ENCODE peak calls at places on chromosomes 3 and 15, in five cellular contexts. A, C, E, J and Q are unnamed samples.

GRCh38 chr15:38707802-38708671 is 143.4 kb upstream of the RASGRP1 start:
- DNase-seq in C (no peak), A (peak), E (peak), J (peak), Q (no peak)

GRCh38 chr3:43872901-43873300 is 182.2 kb downstream of the ABHD5 start:
- DNase-seq in C (no peak), E (peak), A (no peak), J (peak), Q (no peak)

GRCh38 chr3:123335007-123335670 is 113.8 kb downstream of the ADCY5 start:
- DNase-seq in A (no peak), E (no peak), J (no peak), C (peak), Q (no peak)

GRCh38 chr3:128619146-128619890 is 31.3 kb downstream of the RPN1 start:
- DNase-seq in J (peak), E (no peak), A (no peak), C (no peak), Q (peak)

GRCh38 chr3:180631317-180631716 is 29.4 kb downstream of the TTC14 start:
- DNase-seq in A (no peak), C (no peak), J (no peak), E (peak), Q (no peak)

GRCh38 chr3:69178838-69179739 is 56.7 kb upstream of the LMOD3 start:
- DNase-seq in J (no peak), E (no peak), A (no peak), C (no peak), Q (no peak)

GRCh38 chr3:157499342-157499963 is 3.8 kb downstream of the VEPH1 start:
- DNase-seq in A (peak), E (no peak), J (no peak), C (peak), Q (peak)

GRCh38 chr3:197327701-197328100 is 29.3 kb upstream of the DLG1 start:
- DNase-seq in C (no peak), A (no peak), E (no peak), J (peak), Q (no peak)

GRCh38 chr15:52783191-52783829 is 6.8 kb downstream of the ONECUT1 start:
- DNase-seq in J (no peak), E (no peak), C (no peak), A (no peak), Q (no peak)

GRCh38 chr3:112856537-112856936 is 9.9 kb upstream of the CD200R1L start:
- DNase-seq in A (no peak), E (peak), J (no peak), C (no peak), Q (no peak)

GRCh38 chr3:128763967-128764366 is 38.0 kb downstream of the RAB7A start:
- DNase-seq in E (no peak), A (no peak), J (no peak), C (no peak), Q (no peak)

DNA sequence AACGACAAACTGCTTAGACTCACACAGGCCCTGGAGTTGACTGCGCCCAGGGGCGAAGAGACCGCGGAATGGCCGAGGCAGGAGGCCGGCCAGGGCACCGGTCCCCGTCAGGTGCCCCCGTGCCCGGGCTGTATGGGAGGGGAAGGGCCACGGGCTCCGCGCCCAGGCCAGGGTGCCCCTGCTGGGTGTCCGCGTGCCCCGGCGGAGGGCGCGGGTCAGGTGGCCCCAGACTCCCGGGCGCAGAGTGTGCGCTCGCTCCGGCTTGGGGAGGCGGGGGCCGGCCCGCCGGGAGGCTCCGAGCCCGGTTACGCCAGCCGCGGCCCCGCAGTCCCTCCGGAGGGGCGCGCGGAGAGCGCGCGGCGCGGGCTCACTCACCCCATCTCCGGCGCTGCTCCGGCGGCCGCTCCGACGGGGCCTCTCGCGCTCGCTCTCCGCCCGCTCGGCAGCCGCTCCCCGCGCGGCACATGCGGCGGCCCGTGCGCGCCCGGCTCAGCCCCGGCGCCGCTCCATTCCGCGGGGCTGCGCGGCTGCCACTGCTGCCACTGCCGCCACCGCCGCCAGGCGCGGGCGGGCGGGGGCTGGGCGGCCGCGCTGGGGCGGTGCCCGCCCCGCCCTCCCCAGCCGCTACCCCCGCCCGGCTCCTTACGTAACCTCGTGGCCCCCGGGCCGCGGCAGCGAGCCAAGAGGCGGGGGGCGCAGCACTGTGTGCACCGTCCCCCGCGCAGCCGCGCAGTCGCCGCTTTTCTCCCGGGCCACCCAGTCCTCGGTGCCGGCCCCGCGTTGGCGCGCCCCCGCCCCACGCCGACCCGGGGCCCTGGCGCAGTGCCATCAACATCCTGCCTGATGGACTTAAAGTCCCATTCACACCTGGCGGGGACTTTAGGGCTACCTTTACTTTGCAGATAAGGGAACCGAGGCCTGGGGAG is at the start of gene HOMER2:
- DNase-seq in C (no peak), E (peak), A (no peak), J (no peak), Q (no peak)
- H3K4me3 ChIP-seq in C (peak), E (peak), A (peak), J (peak), Q (peak)

GRCh38 chr3:185250653-185251052 is 3.2 kb downstream of the EHHADH start:
- DNase-seq in C (no peak), J (no peak), E (no peak), A (no peak), Q (no peak)

GRCh38 chr3:185253645-185254410 is at the start of gene EHHADH:
- DNase-seq in A (peak), E (peak), J (peak), C (peak), Q (peak)

GRCh38 chr3:185254799-185255198 is 950 bp upstream of the EHHADH start:
- DNase-seq in A (no peak), C (no peak), E (no peak), J (no peak), Q (no peak)

DNA sequence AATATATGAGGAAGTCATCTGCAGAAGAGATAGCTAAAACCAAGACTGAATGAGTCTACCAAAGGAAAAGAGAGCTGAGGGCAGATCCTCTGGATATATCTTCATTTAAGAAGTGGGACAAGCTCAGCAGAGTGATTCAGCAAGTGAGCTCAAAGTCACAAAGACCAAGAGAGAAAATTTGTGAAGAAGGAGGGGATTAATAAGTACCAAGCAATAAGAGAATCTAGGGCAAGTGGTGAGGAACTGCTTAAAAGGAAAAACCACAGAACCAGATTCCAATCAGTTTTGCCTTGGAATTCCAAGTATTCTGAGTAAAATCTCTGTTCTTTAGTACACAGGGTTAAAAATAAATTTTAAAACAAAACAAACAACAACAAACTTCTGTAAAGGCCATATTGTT is 3.6 kb downstream of the EHHADH start:
- DNase-seq in A (no peak), E (no peak), J (no peak), C (no peak), Q (peak)
- H3K4me3 ChIP-seq in A (no peak), E (no peak), J (no peak), C (no peak), Q (no peak)

GRCh38 chr3:130916507-130917167 is 22.8 kb downstream of the ATP2C1 start:
- DNase-seq in J (no peak), E (no peak), A (no peak), C (no peak), Q (no peak)
- H3K4me3 ChIP-seq in J (no peak), E (no peak), A (no peak), C (no peak), Q (no peak)

DNA sequence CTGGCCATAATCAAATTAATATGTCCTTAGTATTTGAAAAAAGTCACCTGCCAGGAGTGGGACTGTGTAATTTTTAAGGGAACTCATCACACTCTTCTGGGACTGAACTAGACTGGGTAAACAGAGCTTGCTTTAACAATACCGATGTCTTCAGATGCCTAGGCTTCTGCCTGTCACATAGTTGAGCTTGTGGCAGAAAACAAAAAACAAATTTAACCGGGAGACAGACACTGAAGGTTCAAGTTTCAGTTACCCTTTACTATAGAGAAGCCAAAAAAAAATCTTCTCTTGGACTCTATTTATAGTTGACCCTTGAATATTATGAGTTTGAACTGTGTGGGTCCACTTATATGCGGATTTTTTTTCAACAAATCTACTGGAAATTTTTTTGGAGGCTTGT is 10.8 kb downstream of the PPP1R2 start:
- DNase-seq in C (no peak), J (no peak), A (no peak), E (no peak), Q (no peak)
- H3K4me3 ChIP-seq in C (no peak), J (no peak), A (no peak), E (no peak), Q (no peak)

GRCh38 chr3:79246875-79247274 is 520.9 kb downstream of the ROBO1 start:
- DNase-seq in A (no peak), E (no peak), C (no peak), J (no peak), Q (no peak)

GRCh38 chr3:79247367-79248103 is 520.3 kb downstream of the ROBO1 start:
- DNase-seq in E (peak), J (peak), C (no peak), A (no peak), Q (no peak)

GRCh38 chr3:79253704-79254103 is 514.1 kb downstream of the ROBO1 start:
- DNase-seq in C (no peak), E (no peak), A (no peak), J (peak), Q (no peak)

GRCh38 chr3:79249701-79250100 is 518.1 kb downstream of the ROBO1 start:
- DNase-seq in C (no peak), E (no peak), A (no peak), J (peak), Q (no peak)

GRCh38 chr3:79250746-79251145 is 517.1 kb downstream of the ROBO1 start:
- DNase-seq in A (no peak), E (no peak), C (no peak), J (no peak), Q (no peak)
- H3K4me3 ChIP-seq in A (no peak), E (no peak), C (no peak), J (no peak), Q (no peak)

GRCh38 chr3:132657869-132658747 is 1.5 kb downstream of the ACAD11 start:
- DNase-seq in A (no peak), C (no peak), E (no peak), J (no peak), Q (no peak)
- H3K4me3 ChIP-seq in A (no peak), C (no peak), E (peak), J (peak), Q (no peak)

DNA sequence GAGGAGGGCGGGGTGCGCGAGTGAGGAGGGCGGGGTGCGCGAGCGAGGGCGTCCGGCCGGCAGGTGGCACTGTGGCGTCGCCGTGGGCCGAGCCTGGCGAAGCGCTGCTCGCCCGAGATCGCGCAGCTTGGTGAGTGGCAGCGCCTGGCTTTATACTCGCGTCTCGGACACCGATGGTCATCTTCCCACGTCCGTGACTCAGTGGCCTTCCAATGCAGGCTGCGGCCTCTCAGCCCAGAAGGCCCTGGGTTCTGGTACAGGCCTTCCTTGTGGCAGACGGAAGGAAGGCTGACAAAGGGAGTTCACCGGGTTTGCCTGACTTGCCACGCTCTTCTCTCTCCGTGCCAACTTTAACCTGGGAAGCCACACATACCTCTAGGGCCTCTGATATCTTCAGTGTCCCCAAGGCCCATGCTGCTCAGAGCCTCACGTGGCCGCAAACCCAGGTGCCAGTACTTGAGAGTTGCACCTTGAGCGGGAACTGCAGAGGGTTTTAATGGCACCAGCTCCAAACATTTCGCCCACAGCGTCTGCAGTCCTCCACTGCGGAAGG is 195.3 kb upstream of the LYSMD4 start:
- DNase-seq in E (peak), A (no peak), C (peak), J (peak), Q (no peak)
- H3K4me3 ChIP-seq in E (peak), A (peak), C (no peak), J (peak), Q (peak)

DNA sequence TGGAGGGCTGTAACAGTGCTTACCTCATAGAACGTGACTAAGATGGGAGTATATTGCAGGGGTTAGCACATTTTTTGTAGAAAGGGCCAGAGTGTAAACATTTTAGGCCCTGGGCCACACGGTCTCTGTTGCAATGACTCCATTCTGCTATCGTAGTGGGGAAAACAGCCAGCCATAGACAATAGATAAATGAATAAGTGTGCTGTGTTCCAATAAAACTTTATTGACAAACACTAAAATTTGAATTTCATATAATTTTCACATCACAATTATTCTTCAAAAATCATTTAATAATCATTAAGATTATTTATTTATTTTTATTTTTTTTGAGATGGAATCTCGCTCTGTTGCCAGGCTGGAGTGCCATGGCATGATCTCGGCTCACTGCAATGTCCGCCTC is 478.6 kb downstream of the SHQ1 start:
- DNase-seq in A (no peak), J (no peak), E (no peak), C (no peak), Q (no peak)
- H3K4me3 ChIP-seq in A (no peak), J (no peak), E (no peak), C (no peak), Q (no peak)